ENCODE peak calls at places on chromosomes 2 and 18, in four cellular contexts. Q is aorta, U is hypothalamus, S is HEK293T. E is an unnamed sample.

GRCh38 chr2:182187130-182187529 is 201.5 kb downstream of the PPP1R1C start:
- DNase-seq in S (no peak), Q (no peak), U (no peak), E (no peak)

GRCh38 chr18:44149706-44150105 is 531.0 kb upstream of the SETBP1 start:
- DNase-seq in Q (no peak), U (no peak), S (no peak), E (no peak)

GRCh38 chr2:85611217-85611704 is 605 bp downstream of the C2orf68 start:
- DNase-seq in S (peak; percentile 28), U (no peak), Q (no peak), E (no peak)

GRCh38 chr2:73359915-73360697 is 25.5 kb upstream of the ALMS1 start:
- DNase-seq in Q (no peak), S (peak; percentile 16), U (no peak), E (no peak)

GRCh38 chr2:193690572-193690971 is 1495.8 kb upstream of the TMEFF2 start:
- DNase-seq in Q (no peak), U (no peak), S (no peak), E (no peak)

GRCh38 chr2:236762628-236763027 is 193.0 kb downstream of the ACKR3 start:
- DNase-seq in Q (no peak), U (no peak), S (no peak), E (no peak)

GRCh38 chr2:239369631-239370161 is 31.1 kb downstream of the HDAC4 start:
- DNase-seq in U (no peak), S (no peak), Q (peak; percentile 71), E (peak; percentile 45)

GRCh38 chr2:3301001-3301400 is 76.6 kb downstream of the EIPR1 start:
- DNase-seq in U (no peak), S (no peak), Q (no peak), E (peak; percentile 2)

GRCh38 chr18:62877448-62878221 is 162.3 kb downstream of the PHLPP1 start:
- DNase-seq in Q (no peak), S (no peak), U (no peak), E (no peak)

GRCh38 chr2:96321230-96322103 is 3.6 kb upstream of the ITPRIPL1 start:
- DNase-seq in U (no peak), S (peak; percentile 36), Q (peak; percentile 70), E (peak; percentile 54)

GRCh38 chr2:45860136-45861106 is 208.9 kb downstream of the PRKCE start:
- DNase-seq in S (no peak), Q (peak; percentile 51), U (no peak), E (no peak)

GRCh38 chr18:9001209-9001608 is 101.3 kb upstream of the NDUFV2 start:
- DNase-seq in U (no peak), S (no peak), Q (no peak), E (no peak)

GRCh38 chr2:88843061-88843460 is 151.6 kb downstream of the RPIA start:
- DNase-seq in U (no peak), S (no peak), Q (no peak), E (no peak)

GRCh38 chr2:145484443-145485086 is 964.6 kb upstream of the ZEB2 start:
- DNase-seq in Q (no peak), U (no peak), S (no peak), E (no peak)